ENCODE peak calls at places on chromosome 1, in seven cellular contexts. O is cardiac muscle cell, L is neural progenitor cell, X is pancreas, C is left ventricle myocardium inferior, A is PC-9, M is dorsolateral prefrontal cortex. R is an unnamed sample.

GRCh38 chr1:228836954-228837481 is 101.7 kb downstream of the RHOU start:
- DNase-seq in X (no peak), O (no peak), A (no peak), L (no peak), C (no peak), M (no peak), R (no peak)

GRCh38 chr1:245051349-245052221 is 103.2 kb upstream of the KIF26B start:
- DNase-seq in A (no peak), C (peak; percentile 34), L (no peak), O (peak; percentile 44), X (no peak), M (no peak), R (peak; percentile 30)

GRCh38 chr1:19616489-19616888 is 27.6 kb upstream of the NBL1 start:
- DNase-seq in C (no peak), O (no peak), X (no peak), M (no peak), L (no peak), A (no peak), R (no peak)

GRCh38 chr1:223776826-223777454 is 64.6 kb downstream of the CAPN2 start:
- DNase-seq in X (no peak), A (no peak), O (no peak), M (no peak), C (no peak), L (no peak), R (no peak)

GRCh38 chr1:200802865-200803512 is 64.3 kb downstream of the CAMSAP2 start:
- DNase-seq in C (peak; percentile 62), X (peak; percentile 64), A (peak; percentile 74), L (peak; percentile 93), M (peak; percentile 80), O (peak; percentile 89), R (peak; percentile 91)

GRCh38 chr1:158274797-158275196 is 14.9 kb upstream of the CD1C start:
- DNase-seq in A (no peak), L (no peak), C (no peak), M (no peak), X (no peak), O (no peak), R (no peak)

GRCh38 chr1:44423706-44424546 is 18.9 kb downstream of the RNF220 start:
- DNase-seq in M (no peak), A (peak; percentile 64), O (no peak), X (peak; percentile 70), C (peak; percentile 47), L (no peak), R (peak; percentile 75)

GRCh38 chr1:155166373-155167165 is 6.5 kb downstream of the KRTCAP2 start:
- DNase-seq in L (peak; percentile 78), M (no peak), C (peak; percentile 81), O (no peak), A (no peak), X (no peak), R (peak; percentile 50)

GRCh38 chr1:228369608-228370438 is 36.8 kb downstream of the TRIM11 start:
- DNase-seq in L (no peak), O (peak; percentile 41), A (no peak), X (no peak), M (no peak), C (no peak), R (no peak)

GRCh38 chr1:160707171-160708109 is 4.2 kb downstream of the CD48 start:
- DNase-seq in L (no peak), M (no peak), A (no peak), O (no peak), C (no peak), X (no peak), R (no peak)

GRCh38 chr1:83901547-83902155 is 97.3 kb downstream of the TTLL7 start:
- DNase-seq in C (no peak), L (no peak), M (no peak), X (peak; percentile 19), A (peak; percentile 15), O (no peak), R (no peak)

GRCh38 chr1:162136760-162137537 is 67.5 kb downstream of the NOS1AP start:
- DNase-seq in A (peak; percentile 42), M (no peak), X (no peak), C (no peak), O (no peak), L (no peak), R (no peak)

GRCh38 chr1:228445524-228445866 is 28.8 kb upstream of the TRIM17 start:
- DNase-seq in C (no peak), M (no peak), L (no peak), A (no peak), X (no peak), O (no peak), R (no peak)

GRCh38 chr1:19427087-19427781 is 58.1 kb downstream of the CAPZB start:
- DNase-seq in L (no peak), M (no peak), O (no peak), X (no peak), A (no peak), C (no peak), R (no peak)

GRCh38 chr1:213082778-213083445 is 31.9 kb downstream of the RPS6KC1 start:
- DNase-seq in X (no peak), C (no peak), O (no peak), M (no peak), L (no peak), A (no peak), R (no peak)

GRCh38 chr1:224558904-224559303 is 57.2 kb upstream of the CNIH3 start:
- DNase-seq in O (no peak), A (no peak), C (no peak), M (no peak), X (no peak), L (no peak), R (no peak)

GRCh38 chr1:238466459-238466858 is 575.7 kb upstream of the ZP4 start:
- DNase-seq in C (no peak), A (no peak), X (no peak), L (no peak), O (no peak), M (no peak), R (no peak)

GRCh38 chr1:998905-999796 is 746 bp downstream of the HES4 start:
- DNase-seq in C (no peak), A (peak; percentile 48), X (peak; percentile 62), O (peak; percentile 70), M (no peak), L (peak; percentile 74), R (no peak)

GRCh38 chr1:47224676-47225399 is 7.2 kb downstream of the TAL1 start:
- DNase-seq in C (no peak), L (peak; percentile 27), A (no peak), X (no peak), O (no peak), M (no peak), R (no peak)
- H3K4me3 ChIP-seq in C (peak overlapping the region; percentile 61), L (peak overlapping the region; percentile 50), A (no peak overlapping the region), X (no peak overlapping the region), O (peak overlapping the region; percentile 17), M (peak overlapping the region; percentile 50), R (peak overlapping the region; percentile 36)

DNA sequence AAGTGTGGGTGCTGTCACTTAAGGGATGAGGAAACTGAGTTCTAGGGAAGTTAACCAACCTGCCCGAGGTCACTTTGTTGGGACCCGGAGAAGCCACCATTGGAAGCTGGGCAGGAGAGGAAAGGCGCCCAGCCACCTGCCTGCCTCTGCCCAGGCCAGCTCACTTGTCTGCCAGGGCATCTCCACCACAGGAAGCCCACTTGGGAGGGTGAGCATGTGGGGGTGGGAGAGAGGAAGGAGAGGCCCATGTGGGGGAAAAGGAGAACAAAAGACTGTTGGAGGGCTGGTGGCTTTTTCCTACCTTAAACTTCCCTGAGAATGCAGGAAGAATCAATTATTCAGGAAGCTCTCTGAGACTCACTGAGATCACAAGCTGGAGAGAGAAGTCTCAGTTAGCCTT is 43.8 kb upstream of the SELENON start:
- DNase-seq in X (no peak), L (no peak), C (no peak), M (no peak), O (no peak), A (no peak), R (no peak)
- H3K27ac ChIP-seq in X (no peak overlapping the region), L (no peak overlapping the region), C (no peak overlapping the region), M (no peak overlapping the region), O (no peak overlapping the region), A (no peak overlapping the region), R (no peak overlapping the region)

DNA sequence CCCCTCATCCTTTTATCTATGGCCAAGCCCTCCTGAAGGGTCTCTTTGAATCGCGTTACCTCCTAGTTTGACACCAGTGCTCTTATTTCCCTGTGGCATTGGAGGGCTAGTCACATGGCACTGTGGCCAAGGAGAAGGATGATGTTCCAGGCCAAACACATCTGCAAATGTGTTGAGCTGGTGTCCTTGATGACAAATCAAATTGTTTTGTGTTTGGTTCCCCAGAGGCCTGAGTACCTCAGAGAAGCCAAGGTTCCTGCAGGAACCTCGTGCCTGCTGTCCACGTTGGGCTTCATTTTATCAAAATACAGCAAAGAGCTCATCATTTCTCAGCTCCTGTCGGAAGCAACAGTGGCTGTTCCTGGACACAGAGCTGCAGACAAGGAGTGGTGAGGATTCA is 20.7 kb downstream of the NDUFS5 start:
- DNase-seq in C (no peak), A (no peak), L (no peak), X (no peak), M (no peak), O (peak; percentile 8), R (peak; percentile 21)
- H3K4me3 ChIP-seq in C (no peak overlapping the region), A (no peak overlapping the region), L (no peak overlapping the region), X (no peak overlapping the region), M (no peak overlapping the region), O (no peak overlapping the region), R (no peak overlapping the region)

GRCh38 chr1:34759472-34760357 is at the start of gene GJB4:
- DNase-seq in M (no peak), L (no peak), X (no peak), O (no peak), C (no peak), A (peak; percentile 85), R (no peak)
- H3K27ac ChIP-seq in M (no peak within 1 kb of the TSS), L (no peak within 1 kb of the TSS), X (no peak within 1 kb of the TSS), O (no peak within 1 kb of the TSS), C (no peak within 1 kb of the TSS), A (no peak within 1 kb of the TSS), R (no peak within 1 kb of the TSS)

DNA sequence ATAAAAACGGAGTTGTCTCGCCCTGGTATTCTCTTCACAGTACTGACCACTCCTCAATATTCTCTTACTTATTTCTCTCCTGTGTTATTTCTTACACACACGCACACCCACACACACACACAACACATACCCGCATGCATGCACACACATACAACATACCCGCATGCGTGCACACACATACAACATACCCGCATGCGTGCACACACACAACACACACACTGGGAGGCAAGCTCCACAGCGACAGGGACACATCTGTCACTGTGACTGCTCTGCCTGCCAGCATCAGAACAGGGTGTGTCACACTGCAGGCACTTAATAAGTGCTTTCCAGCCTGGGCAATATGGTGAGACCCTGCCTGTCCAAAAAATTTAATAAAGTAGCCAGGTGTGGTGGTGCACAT is 20.8 kb upstream of the DDOST start:
- DNase-seq in A (no peak), X (no peak), M (no peak), C (no peak), L (no peak), O (no peak), R (no peak)
- H3K4me3 ChIP-seq in A (no peak overlapping the region), X (no peak overlapping the region), M (peak overlapping the region; percentile 16), C (peak overlapping the region; percentile 67), L (no peak overlapping the region), O (no peak overlapping the region), R (no peak overlapping the region)

GRCh38 chr1:67647036-67647798 is 37.8 kb upstream of the GADD45A start:
- DNase-seq in C (no peak), L (no peak), A (no peak), M (peak; percentile 31), X (no peak), O (peak; percentile 69), R (no peak)
- H3K27ac ChIP-seq in C (peak overlapping the region; percentile 69), L (no peak overlapping the region), A (no peak overlapping the region), M (no peak overlapping the region), X (no peak overlapping the region), O (peak overlapping the region; percentile 76), R (no peak overlapping the region)

R was measured in testis.